ENCODE peak calls at places on chromosomes 5 and 9, in five cellular contexts. T, S, Z, Y and U are unnamed samples.

GRCh38 chr5:36705055-36705454 is 98.6 kb downstream of the SLC1A3 start:
- ATAC-seq in Z (no peak), Y (no peak), S (no peak), T (no peak), U (no peak)

GRCh38 chr5:108028411-108028810 is 353.5 kb downstream of the FBXL17 start:
- ATAC-seq in Y (no peak), T (no peak), S (peak; percentile 50), Z (no peak), U (no peak)

GRCh38 chr5:62268792-62269191 is 37.2 kb upstream of the KIF2A start:
- ATAC-seq in Y (no peak), S (no peak), T (no peak), Z (no peak), U (no peak)

GRCh38 chr5:83844320-83845068 is 123.8 kb upstream of the HAPLN1 start:
- ATAC-seq in Z (no peak), T (no peak), Y (peak; percentile 63), S (peak; percentile 98), U (peak; percentile 28)

GRCh38 chr5:53427965-53428364 is 52.5 kb upstream of the FST start:
- ATAC-seq in T (no peak), Z (no peak), Y (no peak), S (no peak), U (no peak)

GRCh38 chr9:3490957-3491356 is 34.8 kb downstream of the RFX3 start:
- ATAC-seq in S (no peak), Y (no peak), T (no peak), Z (no peak), U (no peak)

GRCh38 chr9:128765499-128765898 is 6.2 kb downstream of the ZER1 start:
- ATAC-seq in Y (no peak), S (peak; percentile 83), T (peak; percentile 40), Z (no peak), U (no peak)

GRCh38 chr5:173688708-173689107 is 72.3 kb upstream of the BOD1 start:
- ATAC-seq in T (no peak), Y (no peak), S (no peak), Z (peak; percentile 63), U (no peak)

GRCh38 chr5:78127875-78128274 is 166.6 kb downstream of the AP3B1 start:
- ATAC-seq in Y (no peak), Z (no peak), S (peak; percentile 38), T (peak; percentile 70), U (no peak)

GRCh38 chr5:177982072-177982727 is 13.8 kb downstream of the PROP1 start:
- ATAC-seq in S (peak; percentile 43), T (peak; percentile 58), Y (peak; percentile 56), Z (peak; percentile 78), U (no peak)

GRCh38 chr5:54703091-54703490 is 185.5 kb downstream of the SNX18 start:
- ATAC-seq in S (no peak), Y (peak; percentile 59), Z (no peak), T (no peak), U (peak; percentile 67)

GRCh38 chr5:33297760-33298216 is 143.0 kb upstream of the TARS1 start:
- ATAC-seq in T (no peak), Y (no peak), Z (peak; percentile 97), S (no peak), U (no peak)

GRCh38 chr5:101915559-101915958 is 380.5 kb downstream of the SLCO4C1 start:
- ATAC-seq in T (no peak), Z (no peak), Y (no peak), S (no peak), U (no peak)

GRCh38 chr9:33878691-33879366 is 61.9 kb downstream of the UBE2R2 start:
- ATAC-seq in T (no peak), Z (no peak), Y (no peak), S (no peak), U (no peak)

GRCh38 chr9:99411479-99412100 is 189.5 kb downstream of the SEC61B start:
- ATAC-seq in S (peak; percentile 70), Y (no peak), T (no peak), Z (no peak), U (no peak)

GRCh38 chr9:71263451-71263850 is 142.0 kb upstream of the TRPM3 start:
- ATAC-seq in T (no peak), Z (no peak), S (no peak), Y (no peak), U (no peak)

GRCh38 chr5:78747703-78748359 is 99.3 kb upstream of the LHFPL2 start:
- ATAC-seq in Y (peak; percentile 37), Z (no peak), T (no peak), S (no peak), U (peak; percentile 60)

GRCh38 chr9:71001780-71002386 is 119.5 kb downstream of the TRPM3 start:
- ATAC-seq in Y (no peak), T (no peak), S (peak; percentile 74), Z (no peak), U (no peak)

GRCh38 chr5:111231053-111231586 is 6.9 kb downstream of the CAMK4 start:
- ATAC-seq in S (peak; percentile 27), Z (no peak), Y (no peak), T (no peak), U (no peak)

GRCh38 chr5:64635056-64635686 is 55.1 kb upstream of the SHISAL2B start:
- ATAC-seq in Y (no peak), S (peak; percentile 53), T (no peak), Z (no peak), U (no peak)

GRCh38 chr9:104817437-104817836 is 53.5 kb downstream of the NIPSNAP3B start:
- ATAC-seq in T (no peak), Y (no peak), S (no peak), Z (no peak), U (peak; percentile 17)

GRCh38 chr5:94747371-94747770 is 128.9 kb downstream of the SLF1 start:
- ATAC-seq in S (no peak), Z (no peak), T (no peak), Y (no peak), U (no peak)

GRCh38 chr5:124025306-124025705 is 513.3 kb downstream of the CSNK1G3 start:
- ATAC-seq in Z (no peak), T (no peak), S (no peak), Y (no peak), U (no peak)

GRCh38 chr9:15936316-15936869 is 383.6 kb downstream of the CCDC171 start:
- ATAC-seq in Z (no peak), Y (no peak), S (no peak), T (no peak), U (no peak)
- TF ChIP-seq EP300 in Z (no peak), Y (no peak), S (no peak), T (no peak), U (no peak)

GRCh38 chr5:100755435-100755834 is 147.6 kb downstream of the ST8SIA4 start:
- ATAC-seq in Z (no peak), T (no peak), S (no peak), Y (no peak), U (no peak)

GRCh38 chr5:100758780-100759179 is 144.3 kb downstream of the ST8SIA4 start:
- ATAC-seq in Z (no peak), T (no peak), Y (no peak), S (no peak), U (no peak)

GRCh38 chr5:100758306-100758705 is 144.8 kb downstream of the ST8SIA4 start:
- ATAC-seq in T (no peak), S (no peak), Z (no peak), Y (no peak), U (no peak)

GRCh38 chr5:100760700-100761099 is 142.4 kb downstream of the ST8SIA4 start:
- ATAC-seq in S (no peak), Z (no peak), Y (no peak), T (no peak), U (no peak)

GRCh38 chr5:100757618-100758017 is 145.5 kb downstream of the ST8SIA4 start:
- ATAC-seq in S (no peak), Z (no peak), Y (no peak), T (no peak), U (no peak)
- TF ChIP-seq EP300 in S (no peak), Z (no peak), Y (no peak), T (no peak), U (no peak)

GRCh38 chr9:110371411-110372013 is 33.8 kb upstream of the TXNDC8 start:
- ATAC-seq in T (no peak), S (no peak), Y (no peak), Z (peak; percentile 95), U (no peak)
- TF ChIP-seq EP300 in T (no peak), S (no peak), Y (no peak), Z (peak; percentile 98), U (no peak)

GRCh38 chr9:130172161-130172857 is at the start of gene NCS1:
- ATAC-seq in Y (no peak), Z (peak; percentile 91), T (peak; percentile 82), S (peak; percentile 64), U (peak; percentile 85)

GRCh38 chr9:130171226-130172148 is 717 bp upstream of the NCS1 start:
- ATAC-seq in S (peak; percentile 18), T (peak; percentile 35), Y (no peak), Z (peak; percentile 34), U (peak; percentile 7)

GRCh38 chr9:130174025-130174424 is 1.8 kb downstream of the NCS1 start:
- ATAC-seq in T (no peak), Y (no peak), Z (no peak), S (no peak), U (no peak)

GRCh38 chr9:130173462-130173876 is 1.3 kb downstream of the NCS1 start:
- ATAC-seq in S (no peak), Y (no peak), T (no peak), Z (no peak), U (no peak)

GRCh38 chr9:130172858-130173461 is 756 bp downstream of the NCS1 start:
- ATAC-seq in S (no peak), Z (peak; percentile 10), Y (no peak), T (peak; percentile 7), U (peak; percentile 7)
- TF ChIP-seq EP300 in S (no peak), Z (no peak), Y (no peak), T (no peak), U (no peak)

GRCh38 chr5:139636975-139637408 is 11.2 kb upstream of the CXXC5 start:
- ATAC-seq in Y (no peak), S (peak; percentile 53), Z (peak; percentile 7), T (no peak), U (no peak)

GRCh38 chr5:139636207-139636792 is 11.8 kb upstream of the CXXC5 start:
- ATAC-seq in T (no peak), Y (no peak), Z (peak; percentile 2), S (peak; percentile 79), U (no peak)

GRCh38 chr5:139635191-139635590 is 13.0 kb upstream of the CXXC5 start:
- ATAC-seq in T (no peak), Y (no peak), S (no peak), Z (no peak), U (no peak)

GRCh38 chr5:139634541-139634940 is 13.6 kb upstream of the CXXC5 start:
- ATAC-seq in Z (no peak), Y (no peak), S (no peak), T (no peak), U (no peak)

GRCh38 chr5:139635606-139636206 is 12.4 kb upstream of the CXXC5 start:
- ATAC-seq in S (peak; percentile 7), Y (peak; percentile 78), T (peak; percentile 2), Z (peak; percentile 66), U (peak; percentile 71)
- TF ChIP-seq EP300 in S (no peak), Y (peak; percentile 8), T (no peak), Z (no peak), U (no peak)

GRCh38 chr5:143796753-143797152 is 15.2 kb upstream of the HMHB1 start:
- ATAC-seq in Z (no peak), T (no peak), Y (no peak), S (peak; percentile 29), U (no peak)
- TF ChIP-seq EP300 in Z (no peak), T (no peak), Y (no peak), S (no peak), U (no peak)

GRCh38 chr5:147509710-147510651 is at the start of gene DPYSL3:
- ATAC-seq in Y (peak; percentile 82), Z (no peak), T (peak; percentile 98), S (peak; percentile 80), U (peak; percentile 87)
- TF ChIP-seq EP300 in Y (no peak), Z (no peak), T (no peak), S (no peak), U (no peak)